ENCODE peak calls at places on chromosomes 11 and 22, in seven cellular contexts. One of them, this sample, is unnamed.

GRCh38 chr11:119194811-119195210 is 9.5 kb downstream of the NHERF4 start:
- DNase-seq in astrocyte of the spinal cord: no peak
- DNase-seq in endodermal cell: no peak
- DNase-seq in HCT116: no peak
- DNase-seq in kidney epithelial cell: no peak
- DNase-seq in heart left ventricle: no peak
- DNase-seq in RWPE1: no peak
- DNase-seq in this sample: no peak

GRCh38 chr11:94675239-94675638 is 92.9 kb upstream of the AMOTL1 start:
- DNase-seq in kidney epithelial cell: no peak
- DNase-seq in endodermal cell: no peak
- DNase-seq in astrocyte of the spinal cord: no peak
- DNase-seq in heart left ventricle: no peak
- DNase-seq in RWPE1: peak
- DNase-seq in HCT116: no peak
- DNase-seq in this sample: no peak

GRCh38 chr11:69636512-69636866 is 4.5 kb upstream of the CCND1 start:
- DNase-seq in astrocyte of the spinal cord: peak
- DNase-seq in endodermal cell: peak
- DNase-seq in kidney epithelial cell: no peak
- DNase-seq in heart left ventricle: peak
- DNase-seq in RWPE1: no peak
- DNase-seq in HCT116: peak
- DNase-seq in this sample: peak

GRCh38 chr22:32979606-32980005 is 78.6 kb downstream of the SYN3 start:
- DNase-seq in HCT116: no peak
- DNase-seq in endodermal cell: no peak
- DNase-seq in astrocyte of the spinal cord: no peak
- DNase-seq in heart left ventricle: no peak
- DNase-seq in RWPE1: no peak
- DNase-seq in kidney epithelial cell: no peak
- DNase-seq in this sample: no peak

GRCh38 chr11:1852885-1853284 is at the start of gene LSP1:
- DNase-seq in endodermal cell: no peak
- DNase-seq in RWPE1: no peak
- DNase-seq in kidney epithelial cell: no peak
- DNase-seq in heart left ventricle: no peak
- DNase-seq in astrocyte of the spinal cord: no peak
- DNase-seq in HCT116: no peak
- DNase-seq in this sample: no peak

GRCh38 chr11:2310073-2310785 is 8.4 kb downstream of the TSPAN32 start:
- DNase-seq in HCT116: no peak
- DNase-seq in endodermal cell: no peak
- DNase-seq in heart left ventricle: no peak
- DNase-seq in RWPE1: no peak
- DNase-seq in astrocyte of the spinal cord: no peak
- DNase-seq in kidney epithelial cell: no peak
- DNase-seq in this sample: no peak

GRCh38 chr22:32103648-32104326 is 55.3 kb downstream of the C22orf42 start:
- DNase-seq in astrocyte of the spinal cord: no peak
- DNase-seq in RWPE1: no peak
- DNase-seq in HCT116: peak
- DNase-seq in kidney epithelial cell: no peak
- DNase-seq in endodermal cell: no peak
- DNase-seq in heart left ventricle: no peak
- DNase-seq in this sample: peak

GRCh38 chr11:36389811-36390210 is 93.7 kb downstream of the PRR5L start:
- DNase-seq in endodermal cell: no peak
- DNase-seq in RWPE1: no peak
- DNase-seq in kidney epithelial cell: no peak
- DNase-seq in heart left ventricle: no peak
- DNase-seq in astrocyte of the spinal cord: no peak
- DNase-seq in HCT116: no peak
- DNase-seq in this sample: no peak

GRCh38 chr11:85953491-85954143 is 98.4 kb downstream of the CCDC83 start:
- DNase-seq in kidney epithelial cell: no peak
- DNase-seq in heart left ventricle: no peak
- DNase-seq in endodermal cell: no peak
- DNase-seq in RWPE1: no peak
- DNase-seq in HCT116: no peak
- DNase-seq in astrocyte of the spinal cord: no peak
- DNase-seq in this sample: peak

GRCh38 chr11:64934765-64935633 is 694 bp downstream of the GPHA2 start:
- DNase-seq in astrocyte of the spinal cord: no peak
- DNase-seq in HCT116: no peak
- DNase-seq in heart left ventricle: no peak
- DNase-seq in RWPE1: no peak
- DNase-seq in kidney epithelial cell: no peak
- DNase-seq in endodermal cell: peak
- DNase-seq in this sample: no peak

GRCh38 chr22:18000441-18001039 is 23.8 kb downstream of the MICAL3 start:
- DNase-seq in astrocyte of the spinal cord: no peak
- DNase-seq in HCT116: no peak
- DNase-seq in RWPE1: no peak
- DNase-seq in heart left ventricle: peak
- DNase-seq in kidney epithelial cell: no peak
- DNase-seq in endodermal cell: peak
- DNase-seq in this sample: peak

GRCh38 chr11:97015327-97015726 is 625.5 kb downstream of the JRKL start:
- DNase-seq in heart left ventricle: no peak
- DNase-seq in endodermal cell: no peak
- DNase-seq in kidney epithelial cell: no peak
- DNase-seq in HCT116: no peak
- DNase-seq in astrocyte of the spinal cord: no peak
- DNase-seq in RWPE1: no peak
- DNase-seq in this sample: no peak

GRCh38 chr11:9273430-9274336 is 8.5 kb upstream of the DENND5A start:
- DNase-seq in HCT116: no peak
- DNase-seq in kidney epithelial cell: no peak
- DNase-seq in endodermal cell: peak
- DNase-seq in heart left ventricle: no peak
- DNase-seq in astrocyte of the spinal cord: peak
- DNase-seq in RWPE1: no peak
- DNase-seq in this sample: peak

GRCh38 chr11:32435511-32435946 is at the start of gene WT1:
- DNase-seq in HCT116: no peak
- DNase-seq in kidney epithelial cell: peak
- DNase-seq in RWPE1: no peak
- DNase-seq in astrocyte of the spinal cord: no peak
- DNase-seq in heart left ventricle: peak
- DNase-seq in endodermal cell: peak
- DNase-seq in this sample: peak

GRCh38 chr11:15972838-15973237 is 383.5 kb downstream of the SOX6 start:
- DNase-seq in heart left ventricle: no peak
- DNase-seq in RWPE1: no peak
- DNase-seq in HCT116: no peak
- DNase-seq in endodermal cell: no peak
- DNase-seq in kidney epithelial cell: no peak
- DNase-seq in astrocyte of the spinal cord: no peak
- DNase-seq in this sample: no peak

GRCh38 chr22:49090853-49091135 is 736.9 kb downstream of the BRD1 start:
- DNase-seq in astrocyte of the spinal cord: no peak
- DNase-seq in endodermal cell: no peak
- DNase-seq in RWPE1: no peak
- DNase-seq in kidney epithelial cell: no peak
- DNase-seq in heart left ventricle: no peak
- DNase-seq in HCT116: no peak
- DNase-seq in this sample: no peak

GRCh38 chr11:13292970-13293369 is 15.4 kb downstream of the BMAL1 start:
- DNase-seq in kidney epithelial cell: no peak
- DNase-seq in astrocyte of the spinal cord: no peak
- DNase-seq in heart left ventricle: no peak
- DNase-seq in HCT116: no peak
- DNase-seq in endodermal cell: peak
- DNase-seq in RWPE1: no peak
- DNase-seq in this sample: no peak

GRCh38 chr11:123431619-123432018 is 1.6 kb downstream of the GRAMD1B start:
- DNase-seq in kidney epithelial cell: no peak
- DNase-seq in heart left ventricle: no peak
- DNase-seq in astrocyte of the spinal cord: peak
- DNase-seq in endodermal cell: peak
- DNase-seq in RWPE1: no peak
- DNase-seq in HCT116: no peak
- DNase-seq in this sample: no peak

GRCh38 chr11:123437236-123437979 is 7.3 kb downstream of the GRAMD1B start:
- DNase-seq in astrocyte of the spinal cord: no peak
- DNase-seq in HCT116: no peak
- DNase-seq in endodermal cell: no peak
- DNase-seq in heart left ventricle: no peak
- DNase-seq in RWPE1: no peak
- DNase-seq in kidney epithelial cell: no peak
- DNase-seq in this sample: no peak

GRCh38 chr11:123434911-123435310 is 4.8 kb downstream of the GRAMD1B start:
- DNase-seq in HCT116: no peak
- DNase-seq in RWPE1: no peak
- DNase-seq in endodermal cell: peak
- DNase-seq in astrocyte of the spinal cord: no peak
- DNase-seq in kidney epithelial cell: no peak
- DNase-seq in heart left ventricle: no peak
- DNase-seq in this sample: no peak

GRCh38 chr11:123430736-123431356 is 777 bp downstream of the GRAMD1B start:
- DNase-seq in RWPE1: peak
- DNase-seq in HCT116: no peak
- DNase-seq in endodermal cell: peak
- DNase-seq in astrocyte of the spinal cord: peak
- DNase-seq in kidney epithelial cell: no peak
- DNase-seq in heart left ventricle: peak
- DNase-seq in this sample: peak

DNA sequence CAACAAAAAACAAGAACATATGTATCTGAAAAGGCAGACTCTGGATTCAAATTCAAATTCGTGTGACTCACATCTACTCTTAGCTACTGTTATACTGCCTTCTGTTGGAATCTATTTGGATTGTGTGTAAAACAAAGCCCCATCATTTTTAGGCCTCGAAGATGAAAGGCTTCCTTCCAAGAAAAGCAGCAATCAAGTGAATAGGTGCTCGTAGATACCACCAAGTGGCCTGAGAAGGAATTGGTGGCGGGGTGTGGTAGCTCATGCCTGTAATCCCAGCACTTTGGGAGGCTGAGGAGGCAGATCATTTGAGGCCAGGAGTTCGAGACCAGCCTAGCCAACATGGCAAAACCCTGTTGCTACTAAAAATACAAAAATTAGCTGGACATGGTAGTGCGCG is 4.2 kb downstream of the GRAMD1B start:
- DNase-seq in RWPE1: peak
- DNase-seq in heart left ventricle: no peak
- DNase-seq in endodermal cell: peak
- DNase-seq in astrocyte of the spinal cord: peak
- DNase-seq in HCT116: peak
- DNase-seq in kidney epithelial cell: no peak
- DNase-seq in this sample: peak
- TF ChIP-seq CTCF in RWPE1: no peak
- TF ChIP-seq CTCF in heart left ventricle: no peak
- TF ChIP-seq CTCF in endodermal cell: peak
- TF ChIP-seq CTCF in astrocyte of the spinal cord: peak
- TF ChIP-seq CTCF in HCT116: peak
- TF ChIP-seq CTCF in kidney epithelial cell: no peak
- TF ChIP-seq CTCF in this sample: peak

GRCh38 chr11:47551086-47551485 is 1.8 kb downstream of the CELF1 start:
- DNase-seq in RWPE1: no peak
- DNase-seq in heart left ventricle: no peak
- DNase-seq in kidney epithelial cell: no peak
- DNase-seq in endodermal cell: no peak
- DNase-seq in astrocyte of the spinal cord: no peak
- DNase-seq in HCT116: no peak
- DNase-seq in this sample: peak
- TF ChIP-seq CTCF in RWPE1: peak
- TF ChIP-seq CTCF in heart left ventricle: peak
- TF ChIP-seq CTCF in kidney epithelial cell: peak
- TF ChIP-seq CTCF in endodermal cell: peak
- TF ChIP-seq CTCF in astrocyte of the spinal cord: peak
- TF ChIP-seq CTCF in HCT116: peak
- TF ChIP-seq CTCF in this sample: peak

GRCh38 chr11:113907155-113907554 is 2.6 kb downstream of the HTR3B start:
- DNase-seq in endodermal cell: peak
- DNase-seq in kidney epithelial cell: no peak
- DNase-seq in HCT116: no peak
- DNase-seq in heart left ventricle: no peak
- DNase-seq in RWPE1: no peak
- DNase-seq in astrocyte of the spinal cord: no peak
- DNase-seq in this sample: no peak

GRCh38 chr11:113904379-113905101 is at the start of gene HTR3B:
- DNase-seq in endodermal cell: peak
- DNase-seq in RWPE1: no peak
- DNase-seq in kidney epithelial cell: no peak
- DNase-seq in astrocyte of the spinal cord: no peak
- DNase-seq in HCT116: no peak
- DNase-seq in heart left ventricle: no peak
- DNase-seq in this sample: no peak

GRCh38 chr11:113907681-113908080 is 3.1 kb downstream of the HTR3B start:
- DNase-seq in HCT116: no peak
- DNase-seq in astrocyte of the spinal cord: no peak
- DNase-seq in heart left ventricle: no peak
- DNase-seq in endodermal cell: peak
- DNase-seq in kidney epithelial cell: no peak
- DNase-seq in RWPE1: no peak
- DNase-seq in this sample: no peak

GRCh38 chr11:113906515-113906914 is 1.9 kb downstream of the HTR3B start:
- DNase-seq in RWPE1: no peak
- DNase-seq in kidney epithelial cell: no peak
- DNase-seq in astrocyte of the spinal cord: no peak
- DNase-seq in endodermal cell: peak
- DNase-seq in HCT116: no peak
- DNase-seq in heart left ventricle: no peak
- DNase-seq in this sample: no peak

DNA sequence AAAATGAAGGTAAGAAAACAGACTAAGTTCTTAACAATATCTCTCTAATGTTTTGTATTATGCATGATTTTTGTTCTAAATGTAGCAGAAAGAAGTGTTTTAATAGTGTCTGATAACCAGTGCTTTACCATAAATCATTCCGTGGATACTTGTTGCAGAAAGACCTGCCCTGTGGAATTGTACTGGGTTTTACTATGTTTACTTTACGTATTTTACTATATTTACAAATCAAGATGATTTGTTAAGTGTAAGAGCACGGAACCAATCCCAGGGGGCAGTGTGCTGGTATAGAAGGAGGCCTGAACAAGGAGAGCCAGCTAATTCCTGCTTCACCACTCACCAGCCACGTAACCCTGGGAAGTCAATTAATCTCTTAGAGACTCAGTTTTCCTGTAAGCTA is 1.4 kb downstream of the HTR3B start:
- DNase-seq in astrocyte of the spinal cord: peak
- DNase-seq in HCT116: peak
- DNase-seq in heart left ventricle: no peak
- DNase-seq in RWPE1: no peak
- DNase-seq in endodermal cell: peak
- DNase-seq in kidney epithelial cell: no peak
- DNase-seq in this sample: peak
- TF ChIP-seq CTCF in astrocyte of the spinal cord: peak
- TF ChIP-seq CTCF in HCT116: peak
- TF ChIP-seq CTCF in heart left ventricle: no peak
- TF ChIP-seq CTCF in RWPE1: peak
- TF ChIP-seq CTCF in endodermal cell: peak
- TF ChIP-seq CTCF in kidney epithelial cell: no peak
- TF ChIP-seq CTCF in this sample: no peak

DNA sequence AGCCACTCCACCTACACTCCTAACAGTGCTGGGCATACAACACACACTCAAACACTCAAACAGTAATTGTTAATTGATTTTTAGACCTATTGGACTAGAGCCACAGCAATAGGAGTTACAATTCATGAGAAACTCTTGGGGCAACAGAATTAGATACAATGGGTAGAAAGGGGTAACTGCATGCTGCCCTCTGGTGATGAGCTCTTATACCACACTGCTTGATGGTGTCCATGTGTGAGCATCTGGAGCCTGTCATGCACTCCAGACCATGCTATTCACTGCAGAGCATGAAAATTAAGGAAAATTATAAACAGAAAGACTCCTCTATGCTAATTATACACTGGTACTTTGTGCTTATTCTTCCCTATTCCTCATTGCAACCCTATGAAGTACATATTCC is 975.5 kb upstream of the CCDC90B start:
- DNase-seq in kidney epithelial cell: no peak
- DNase-seq in RWPE1: no peak
- DNase-seq in astrocyte of the spinal cord: no peak
- DNase-seq in endodermal cell: peak
- DNase-seq in heart left ventricle: no peak
- DNase-seq in HCT116: no peak
- DNase-seq in this sample: no peak
- TF ChIP-seq CTCF in kidney epithelial cell: peak
- TF ChIP-seq CTCF in RWPE1: no peak
- TF ChIP-seq CTCF in astrocyte of the spinal cord: no peak
- TF ChIP-seq CTCF in endodermal cell: peak
- TF ChIP-seq CTCF in heart left ventricle: no peak
- TF ChIP-seq CTCF in HCT116: peak
- TF ChIP-seq CTCF in this sample: no peak

This sample was measured in fibroblast of the aortic adventitia.